ENCODE peak calls at places on chromosomes 1 and 21, in seven cellular contexts. O is GM23248, L is ELR, N is choroid plexus epithelial cell, W is SK-MEL-5, Z is HS-27A, R is tibial nerve. D is an unnamed sample.

GRCh38 chr21:41612674-41613250 is 104.8 kb upstream of the TMPRSS2 start:
- DNase-seq in N (peak), R (peak), Z (peak), W (peak), O (peak), L (peak), D (peak)

GRCh38 chr1:66752000-66752592 is at the start of gene DYNLT5:
- DNase-seq in O (peak), N (peak), L (peak), R (peak), Z (no peak), W (no peak), D (no peak)

GRCh38 chr1:21338568-21339401 is 48.5 kb upstream of the ECE1 start:
- DNase-seq in W (no peak), O (peak), R (peak), L (no peak), Z (no peak), N (peak), D (no peak)

GRCh38 chr1:4696161-4696745 is 41.8 kb downstream of the AJAP1 start:
- DNase-seq in W (no peak), N (no peak), Z (no peak), L (no peak), R (no peak), O (no peak), D (no peak)

GRCh38 chr21:41079159-41079558 is 88.8 kb upstream of the BACE2 start:
- DNase-seq in O (no peak), Z (no peak), W (no peak), N (no peak), R (no peak), L (no peak), D (no peak)

GRCh38 chr1:168312718-168313604 is 32.3 kb downstream of the TBX19 start:
- DNase-seq in R (no peak), O (no peak), Z (no peak), L (peak), N (peak), W (no peak), D (no peak)

GRCh38 chr1:160437432-160438319 is 37.3 kb downstream of the VANGL2 start:
- DNase-seq in W (peak), R (no peak), O (no peak), N (no peak), Z (no peak), L (no peak), D (no peak)

GRCh38 chr1:66598670-66599069 is 64.7 kb downstream of the SGIP1 start:
- DNase-seq in R (no peak), N (peak), Z (peak), O (peak), W (no peak), L (peak), D (no peak)

GRCh38 chr1:198967566-198967965 is 328.7 kb downstream of the PTPRC start:
- DNase-seq in Z (no peak), R (no peak), N (peak), L (no peak), O (no peak), W (no peak), D (no peak)

GRCh38 chr1:26016944-26017545 is 4.5 kb upstream of the EXTL1 start:
- DNase-seq in N (no peak), L (no peak), Z (no peak), O (no peak), R (no peak), W (no peak), D (no peak)

GRCh38 chr1:31541201-31541600 is 35.1 kb upstream of the TINAGL1 start:
- DNase-seq in Z (no peak), N (no peak), W (no peak), R (no peak), O (no peak), L (no peak), D (no peak)

GRCh38 chr1:89822109-89822962 is 1.5 kb downstream of the LRRC8D start:
- DNase-seq in Z (no peak), L (no peak), N (no peak), R (no peak), W (no peak), O (no peak), D (no peak)

GRCh38 chr1:181174860-181175259 is 86.4 kb downstream of the IER5 start:
- DNase-seq in R (no peak), Z (no peak), L (no peak), O (no peak), W (no peak), N (no peak), D (no peak)

GRCh38 chr1:12126781-12127180 is 40.0 kb upstream of the TNFRSF1B start:
- DNase-seq in O (no peak), W (no peak), R (no peak), L (no peak), N (no peak), Z (no peak), D (no peak)

GRCh38 chr21:45378258-45378966 is 26.6 kb upstream of the COL18A1 start:
- DNase-seq in L (peak), Z (no peak), O (peak), N (peak), R (no peak), W (no peak), D (no peak)

GRCh38 chr1:109248797-109249629 is at the start of gene CELSR2:
- DNase-seq in N (peak), Z (peak), R (no peak), W (peak), L (peak), O (peak), D (no peak)

GRCh38 chr1:176638713-176639112 is 175.7 kb downstream of the PAPPA2 start:
- DNase-seq in N (no peak), O (no peak), L (no peak), R (no peak), Z (no peak), W (no peak), D (no peak)

GRCh38 chr1:39266269-39266668 is 61.8 kb downstream of the MACF1 start:
- DNase-seq in O (peak), W (peak), N (peak), R (no peak), L (peak), Z (no peak), D (no peak)

GRCh38 chr1:4594286-4594991 is 60.0 kb upstream of the AJAP1 start:
- DNase-seq in O (no peak), Z (no peak), W (no peak), N (no peak), R (no peak), L (no peak), D (no peak)

GRCh38 chr1:84090447-84091244 is 53.4 kb upstream of the PRKACB start:
- DNase-seq in W (no peak), N (no peak), O (no peak), R (no peak), L (peak), Z (no peak), D (no peak)

GRCh38 chr21:36165356-36165755 is 8.7 kb downstream of the DOP1B start:
- DNase-seq in N (no peak), W (no peak), R (no peak), Z (no peak), L (no peak), O (no peak), D (no peak)

GRCh38 chr1:168373869-168374268 is 93.2 kb downstream of the TBX19 start:
- DNase-seq in L (peak), O (peak), W (no peak), R (no peak), Z (no peak), N (no peak), D (no peak)

GRCh38 chr1:25065246-25066238 is 135.5 kb upstream of the RUNX3 start:
- DNase-seq in R (no peak), O (peak), Z (no peak), N (peak), L (peak), W (no peak), D (no peak)

GRCh38 chr21:21232320-21232719 is 234.1 kb downstream of the NCAM2 start:
- DNase-seq in R (no peak), N (peak), Z (no peak), L (peak), W (peak), O (peak), D (no peak)

GRCh38 chr1:101291562-101292035 is 54.8 kb downstream of the S1PR1 start:
- DNase-seq in L (peak), O (peak), R (no peak), W (peak), N (peak), Z (no peak), D (no peak)

GRCh38 chr1:203796223-203796747 is 862 bp downstream of the ZBED6 start:
- DNase-seq in N (peak), O (peak), W (peak), Z (peak), L (peak), R (no peak), D (no peak)

GRCh38 chr21:43721939-43722338 is 3.0 kb downstream of the PDXK start:
- DNase-seq in R (no peak), Z (no peak), W (no peak), O (no peak), L (no peak), N (no peak), D (no peak)

GRCh38 chr1:241722984-241723383 is 70.9 kb downstream of the WDR64 start:
- DNase-seq in L (no peak), R (no peak), Z (no peak), N (no peak), O (no peak), W (no peak), D (no peak)

GRCh38 chr1:200733907-200734306 is 4.8 kb upstream of the CAMSAP2 start:
- DNase-seq in R (no peak), N (no peak), O (no peak), Z (no peak), L (no peak), W (no peak), D (no peak)

GRCh38 chr1:8167936-8168335 is 141.8 kb upstream of the ERRFI1 start:
- DNase-seq in O (no peak), R (no peak), W (no peak), L (peak), Z (no peak), N (no peak), D (no peak)

D was measured in esophagus muscularis mucosa.